ENCODE peak calls at places on chromosomes 7 and 10, in four cellular contexts. G is astrocyte, X is brain microvascular endothelial cell, O is adrenal gland. S is an unnamed sample.
A peak's percentile ranks its signal among the peaks of the same experiment; 100 is the strongest.

GRCh38 chr7:70353310-70353947 is 755.2 kb downstream of the AUTS2 start:
- DNase-seq in G (no peak), X (no peak), O (no peak), S (no peak)

GRCh38 chr10:35232509-35232908 is 103.8 kb upstream of the CCNY start:
- DNase-seq in G (no peak), X (no peak), O (no peak), S (no peak)

GRCh38 chr7:20193873-20194272 is 23.3 kb downstream of the MACC1 start:
- DNase-seq in G (no peak), X (no peak), O (no peak), S (no peak)

GRCh38 chr7:155769701-155770100 is 42.6 kb downstream of the SHH start:
- DNase-seq in G (peak; percentile 33), X (peak; percentile 22), O (no peak), S (peak; percentile 73)

GRCh38 chr7:79593819-79594218 is 140.4 kb upstream of the MAGI2 start:
- DNase-seq in G (no peak), X (no peak), O (no peak), S (no peak)

GRCh38 chr7:135855836-135856235 is 107.2 kb upstream of the FAM180A start:
- DNase-seq in G (peak; percentile 72), X (no peak), O (no peak), S (peak; percentile 78)

GRCh38 chr7:46494026-46494425 is 573.0 kb upstream of the IGFBP3 start:
- DNase-seq in G (no peak), X (peak; percentile 16), O (no peak), S (no peak)

GRCh38 chr7:105268511-105269392 is 120.0 kb downstream of the SRPK2 start:
- DNase-seq in G (peak; percentile 70), X (peak; percentile 21), O (peak; percentile 24), S (no peak)

GRCh38 chr10:34786464-34786863 is 28.6 kb downstream of the PARD3 start:
- DNase-seq in G (no peak), X (no peak), O (no peak), S (no peak)

GRCh38 chr10:124005991-124006392 is 87.4 kb downstream of the CHST15 start:
- DNase-seq in G (no peak), X (peak; percentile 52), O (no peak), S (no peak)

GRCh38 chr7:36303202-36304098 is 86.2 kb upstream of the ANLN start:
- DNase-seq in G (peak; percentile 87), X (peak; percentile 85), O (peak; percentile 94), S (no peak)

GRCh38 chr7:106572394-106573124 is 88.4 kb downstream of the CCDC71L start:
- DNase-seq in G (no peak), X (no peak), O (no peak), S (no peak)

GRCh38 chr7:1887251-1887650 is 217.2 kb downstream of the ELFN1 start:
- DNase-seq in G (no peak), X (no peak), O (no peak), S (no peak)

GRCh38 chr10:26430641-26431163 is 7.4 kb upstream of the APBB1IP start:
- DNase-seq in G (no peak), X (no peak), O (no peak), S (no peak)

GRCh38 chr7:76260171-76260703 is 42.2 kb upstream of the HSPB1 start:
- DNase-seq in G (no peak), X (no peak), O (peak; percentile 29), S (no peak)

GRCh38 chr7:29764227-29764626 is 42.1 kb upstream of the WIPF3 start:
- DNase-seq in G (no peak), X (no peak), O (peak; percentile 17), S (no peak)

GRCh38 chr10:86391236-86391840 is 24.7 kb upstream of the GRID1 start:
- DNase-seq in G (no peak), X (no peak), O (no peak), S (no peak)

GRCh38 chr10:86387221-86387794 is 20.7 kb upstream of the GRID1 start:
- DNase-seq in G (no peak), X (no peak), O (no peak), S (no peak)

GRCh38 chr10:86388119-86388704 is 21.6 kb upstream of the GRID1 start:
- DNase-seq in G (no peak), X (no peak), O (no peak), S (no peak)

GRCh38 chr10:86390337-86391120 is 23.9 kb upstream of the GRID1 start:
- DNase-seq in G (no peak), X (no peak), O (no peak), S (no peak)

GRCh38 chr10:86389441-86390193 is 23.0 kb upstream of the GRID1 start:
- DNase-seq in G (no peak), X (no peak), O (peak; percentile 46), S (no peak)
- TF ChIP-seq CTCF in G (no peak), X (no peak), O (no peak), S (no peak)

GRCh38 chr7:158745057-158745715 is 40.6 kb upstream of the NCAPG2 start:
- DNase-seq in G (no peak), X (no peak), O (no peak), S (no peak)

GRCh38 chr7:158747408-158747807 is 42.8 kb upstream of the NCAPG2 start:
- DNase-seq in G (no peak), X (no peak), O (no peak), S (no peak)

GRCh38 chr7:158749396-158749795 is 44.8 kb upstream of the NCAPG2 start:
- DNase-seq in G (no peak), X (no peak), O (no peak), S (no peak)

GRCh38 chr7:158748335-158748734 is 43.7 kb upstream of the NCAPG2 start:
- DNase-seq in G (no peak), X (no peak), O (no peak), S (no peak)

DNA sequence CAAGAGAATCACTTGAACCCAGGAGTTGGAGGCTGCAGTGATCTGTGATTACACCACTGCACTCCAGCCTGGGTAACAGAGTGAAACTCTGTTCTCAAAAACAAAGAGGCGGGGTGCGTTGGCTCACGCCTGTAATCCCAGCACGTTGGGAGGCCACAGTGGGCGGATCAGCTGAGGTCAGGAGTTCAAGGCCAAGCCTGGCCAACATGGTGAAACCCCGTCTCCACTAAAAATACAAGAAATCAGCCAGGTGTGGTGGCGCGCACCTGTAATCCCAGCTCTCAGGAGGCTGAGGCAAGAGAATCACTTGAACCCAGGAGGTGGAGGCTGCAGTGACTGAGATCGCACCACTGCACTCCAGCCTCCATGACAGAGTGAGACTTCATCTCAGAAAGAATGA is 42.4 kb upstream of the NCAPG2 start:
- DNase-seq in G (no peak), X (no peak), O (no peak), S (no peak)
- H3K36me3 ChIP-seq in G (peaks cover 16% of the 10 kb centered on the region), X (peaks cover 48% of the 10 kb centered on the region), O (no peaks in the 10 kb centered on the region), S (no peaks in the 10 kb centered on the region)

DNA sequence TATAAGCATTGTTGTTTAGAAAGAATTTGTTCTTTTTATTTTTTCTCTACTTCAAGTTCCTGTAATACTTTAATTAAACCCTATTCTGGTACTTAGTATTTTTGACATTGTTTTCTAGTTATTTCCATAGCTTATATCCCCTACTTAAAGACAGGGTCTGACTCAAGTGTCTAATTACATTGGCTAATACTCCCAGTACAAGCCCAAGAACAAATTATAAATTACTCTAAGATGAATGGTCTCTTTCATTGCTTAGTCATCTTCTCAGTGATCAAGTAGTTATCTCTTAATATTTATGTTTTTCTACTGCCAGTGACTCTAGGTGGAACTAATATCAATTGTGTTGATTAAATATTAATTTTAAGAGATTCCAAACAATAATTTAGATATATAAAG is 21.6 kb downstream of the AHR start:
- DNase-seq in G (peak; percentile 51), X (no peak), O (no peak), S (no peak)
- H3K4me3 ChIP-seq in G (no peak overlapping the region), X (no peak overlapping the region), O (no peak overlapping the region), S (no peak overlapping the region)

GRCh38 chr10:42754155-42755027 is 28.2 kb upstream of the BMS1 start:
- DNase-seq in G (no peak), X (no peak), O (no peak), S (no peak)

GRCh38 chr10:42755591-42756093 is 27.0 kb upstream of the BMS1 start:
- DNase-seq in G (no peak), X (no peak), O (no peak), S (no peak)

GRCh38 chr10:42753126-42753506 is 29.5 kb upstream of the BMS1 start:
- DNase-seq in G (peak; percentile 25), X (peak; percentile 58), O (peak; percentile 71), S (peak; percentile 7)

GRCh38 chr10:42753507-42754154 is 29.0 kb upstream of the BMS1 start:
- DNase-seq in G (no peak), X (no peak), O (no peak), S (no peak)

GRCh38 chr10:42755028-42755451 is 27.6 kb upstream of the BMS1 start:
- DNase-seq in G (no peak), X (no peak), O (no peak), S (no peak)
- TF ChIP-seq CTCF in G (no peak), X (no peak), O (no peak), S (no peak)

GRCh38 chr7:87178320-87178719 is 26.1 kb downstream of the DMTF1 start:
- DNase-seq in G (no peak), X (no peak), O (no peak), S (no peak)
- H3K36me3 ChIP-seq in G (peaks cover 60% of the 10 kb centered on the region), X (peaks cover 58% of the 10 kb centered on the region), O (no peaks in the 10 kb centered on the region), S (peaks cover 3% of the 10 kb centered on the region)

GRCh38 chr7:130641497-130641896 is 27.1 kb downstream of the COPG2 start:
- DNase-seq in G (no peak), X (no peak), O (no peak), S (no peak)
- H3K4me3 ChIP-seq in G (no peak overlapping the region), X (no peak overlapping the region), O (no peak overlapping the region), S (no peak overlapping the region)

GRCh38 chr10:61628875-61629513 is 33.7 kb upstream of the CABCOCO1 start:
- DNase-seq in G (peak; percentile 97), X (peak; percentile 84), O (no peak), S (peak; percentile 92)
- TF ChIP-seq CTCF in G (no peak), X (no peak), O (no peak), S (no peak)